ENCODE peak calls at places on chromosomes 7 and 10, in six cellular contexts. J is transverse colon, W is kidney epithelial cell, D is endothelial cell of umbilical vein, H is fibroblast of pulmonary artery, I is colonic mucosa. A is an unnamed sample.
A peak's percentile ranks its signal among the peaks of the same experiment; 100 is the strongest.

GRCh38 chr7:40372031-40372430 is 237.2 kb downstream of the SUGCT start:
- DNase-seq in J (no peak), W (no peak), D (no peak), H (no peak), I (no peak), A (no peak)

GRCh38 chr10:16847644-16848043 is 30.4 kb upstream of the RSU1 start:
- DNase-seq in J (no peak), W (no peak), D (no peak), H (no peak), I (no peak), A (no peak)

GRCh38 chr10:6530211-6530840 is 49.8 kb downstream of the PRKCQ start:
- DNase-seq in J (peak; percentile 53), W (no peak), D (no peak), H (no peak), I (peak; percentile 28), A (no peak)

GRCh38 chr10:69807696-69808095 is 6.0 kb downstream of the COL13A1 start:
- DNase-seq in J (no peak), W (no peak), D (peak; percentile 10), H (peak; percentile 58), I (no peak), A (no peak)

GRCh38 chr10:20267734-20268133 is 451.5 kb downstream of the PLXDC2 start:
- DNase-seq in J (no peak), W (no peak), D (no peak), H (no peak), I (no peak), A (no peak)

GRCh38 chr10:131889755-131890154 is 11.1 kb upstream of the PPP2R2D start:
- DNase-seq in J (no peak), W (no peak), D (no peak), H (no peak), I (no peak), A (no peak)

GRCh38 chr10:58756126-58756525 is 243.5 kb downstream of the BICC1 start:
- DNase-seq in J (no peak), W (peak; percentile 29), D (no peak), H (peak; percentile 65), I (no peak), A (no peak)

GRCh38 chr7:1060315-1061080 is 16.2 kb downstream of the GPR146 start:
- DNase-seq in J (no peak), W (no peak), D (peak; percentile 63), H (no peak), I (no peak), A (peak; percentile 77)

GRCh38 chr7:43650457-43651052 is 67.6 kb downstream of the STK17A start:
- DNase-seq in J (no peak), W (no peak), D (peak; percentile 80), H (peak; percentile 69), I (no peak), A (no peak)

GRCh38 chr10:83607959-83608745 is 531.2 kb upstream of the GHITM start:
- DNase-seq in J (no peak), W (no peak), D (peak; percentile 63), H (peak; percentile 48), I (no peak), A (no peak)

GRCh38 chr10:71719464-71720303 is at the start of gene C10orf105:
- DNase-seq in J (no peak), W (no peak), D (no peak), H (no peak), I (no peak), A (no peak)

GRCh38 chr7:29494350-29494749 is 69.3 kb upstream of the PRR15 start:
- DNase-seq in J (no peak), W (no peak), D (peak; percentile 37), H (peak; percentile 91), I (no peak), A (peak; percentile 46)

GRCh38 chr7:39624935-39625694 is 1.7 kb downstream of the RALA start:
- DNase-seq in J (no peak), W (no peak), D (peak; percentile 65), H (peak; percentile 72), I (no peak), A (no peak)

GRCh38 chr10:124225468-124226270 is 132.3 kb upstream of the CHST15 start:
- DNase-seq in J (no peak), W (no peak), D (no peak), H (no peak), I (no peak), A (no peak)

GRCh38 chr10:132915411-132915810 is 27.0 kb downstream of the CFAP46 start:
- DNase-seq in J (peak; percentile 5), W (no peak), D (no peak), H (no peak), I (no peak), A (no peak)

GRCh38 chr7:32462966-32463365 is 27.2 kb downstream of the LSM5 start:
- DNase-seq in J (no peak), W (no peak), D (no peak), H (no peak), I (no peak), A (no peak)

GRCh38 chr10:92822060-92822634 is 26.2 kb upstream of the EXOC6 start:
- DNase-seq in J (no peak), W (no peak), D (peak; percentile 97), H (peak; percentile 96), I (no peak), A (peak; percentile 75)
- H3K4me3 ChIP-seq in J (no peak overlapping the region), W (no peak overlapping the region), D (no peak overlapping the region), H (no peak overlapping the region), I (no peak overlapping the region), A (no peak overlapping the region)

DNA sequence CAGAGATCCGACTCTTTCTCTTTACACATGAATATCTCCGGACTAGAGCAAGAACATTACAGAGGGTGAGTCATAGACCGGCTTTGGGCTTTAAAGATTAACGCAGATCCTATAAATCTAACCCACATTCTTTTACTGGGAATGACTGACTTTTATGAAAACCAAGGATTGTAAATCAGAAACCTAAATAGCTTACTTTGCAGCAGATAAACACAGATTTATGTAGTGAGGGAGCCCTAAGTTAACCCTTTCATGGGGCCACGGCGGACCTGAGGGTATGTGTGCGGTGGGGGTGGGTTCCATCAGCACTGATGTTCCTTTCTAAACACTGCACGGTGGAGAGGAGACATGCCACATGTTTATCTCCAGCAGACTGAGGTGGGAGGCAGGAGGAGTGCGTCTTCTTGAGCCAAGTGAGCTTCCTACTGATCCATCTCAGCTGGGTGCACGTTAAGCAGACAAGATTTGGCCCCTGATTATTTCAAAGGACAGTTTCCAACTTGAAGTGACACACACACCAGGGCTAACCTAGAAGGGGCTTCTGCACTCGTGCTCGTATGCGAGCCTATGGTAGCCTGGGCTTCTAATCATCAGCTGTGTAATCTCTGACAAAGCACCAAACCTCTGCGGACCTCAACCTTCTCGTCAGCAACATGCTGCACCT is 127.6 kb downstream of the WDR11 start:
- DNase-seq in J (no peak), W (peak; percentile 57), D (no peak), H (no peak), I (peak; percentile 32), A (peak; percentile 71)
- H3K4me3 ChIP-seq in J (peak overlapping the region; percentile 42), W (peak overlapping the region; percentile 7), D (no peak overlapping the region), H (no peak overlapping the region), I (peak overlapping the region; percentile 23), A (peak overlapping the region; percentile 44)

DNA sequence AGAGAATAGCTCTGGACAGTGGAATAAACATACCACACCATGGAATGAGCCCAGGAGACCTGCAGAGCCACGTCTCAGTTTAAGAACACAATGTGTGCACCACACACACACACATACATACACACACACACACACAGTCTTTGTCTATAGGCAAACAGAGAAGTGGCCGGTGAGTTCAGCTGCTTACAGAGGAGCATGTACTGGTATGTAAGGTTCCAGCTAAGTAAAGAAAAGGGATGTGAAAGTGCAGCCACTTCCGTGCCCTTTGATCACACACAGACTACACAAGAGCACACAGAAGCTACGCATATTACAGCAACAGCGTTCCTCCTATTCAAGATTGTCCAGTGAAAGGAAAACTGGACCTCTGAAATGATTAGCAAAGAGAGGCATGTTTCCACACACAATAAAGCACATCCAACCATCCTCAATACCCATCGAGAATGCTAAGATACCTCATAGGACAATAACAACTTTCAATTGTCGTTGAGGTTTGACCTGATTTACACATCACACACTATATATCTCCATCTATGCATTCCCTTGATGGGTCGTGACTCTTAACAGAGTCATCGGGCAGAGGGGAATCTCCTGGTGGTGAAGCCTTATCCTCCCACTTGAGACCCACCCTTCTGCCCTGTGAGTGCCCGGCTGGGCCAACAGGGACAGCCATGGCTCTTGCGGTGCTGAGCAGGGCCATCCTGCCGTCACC is 23.5 kb downstream of the SLC35B4 start:
- DNase-seq in J (peak; percentile 35), W (no peak), D (no peak), H (no peak), I (peak; percentile 22), A (no peak)
- H3K4me3 ChIP-seq in J (no peak overlapping the region), W (no peak overlapping the region), D (no peak overlapping the region), H (no peak overlapping the region), I (no peak overlapping the region), A (no peak overlapping the region)

DNA sequence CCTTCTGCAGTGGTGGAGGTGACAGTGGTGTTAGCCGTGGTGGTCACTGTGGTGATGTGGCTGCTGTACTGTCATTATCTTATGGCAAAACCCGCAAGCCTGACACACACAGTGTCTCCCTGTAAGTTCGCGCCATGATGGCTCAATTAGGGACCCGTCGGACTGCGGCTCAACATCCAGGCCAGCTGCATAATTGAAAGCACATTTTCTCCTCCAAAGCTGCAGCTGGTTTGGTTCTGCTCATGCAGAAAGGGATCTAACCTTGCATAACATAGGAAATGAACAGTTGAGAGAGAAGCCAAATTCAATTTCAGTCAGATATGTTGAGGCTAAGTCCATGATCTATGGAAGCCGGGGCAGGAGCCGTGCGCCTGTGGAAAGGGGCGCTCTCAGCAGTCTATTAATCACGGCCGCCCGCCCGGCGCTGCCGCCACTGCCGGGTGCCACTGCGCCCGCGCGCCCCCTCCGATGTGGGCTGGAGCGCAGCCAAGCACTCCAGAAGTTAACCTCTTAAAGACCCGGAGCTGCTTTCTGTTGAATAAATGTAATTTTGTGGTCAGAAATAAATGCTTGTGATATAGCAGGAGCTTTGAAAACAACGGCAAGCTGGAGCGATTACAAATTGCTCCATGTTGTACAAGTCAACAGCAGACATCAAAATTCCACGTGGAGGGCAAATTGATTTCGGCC is 227.7 kb downstream of the CUX1 start:
- DNase-seq in J (no peak), W (no peak), D (no peak), H (peak; percentile 85), I (no peak), A (peak; percentile 66)
- H3K4me3 ChIP-seq in J (peak overlapping the region; percentile 18), W (no peak overlapping the region), D (no peak overlapping the region), H (peak overlapping the region; percentile 19), I (no peak overlapping the region), A (peak overlapping the region; percentile 17)

A was measured in retinal pigment epithelial cell.